ENCODE peak calls at places on chromosomes 5 and 9, in six cellular contexts. G is GM04504, T is Calu3, Z is keratinocyte, V is T-helper 9 cell, R is fibroblast of the aortic adventitia. N is an unnamed sample.

GRCh38 chr5:124418390-124418789 is 328.0 kb downstream of the ZNF608 start:
- DNase-seq in G (no peak), T (no peak), Z (no peak), V (no peak), R (no peak), N (no peak)

GRCh38 chr5:105263522-105263921 is 1700.9 kb upstream of the NUDT12 start:
- DNase-seq in G (no peak), T (no peak), Z (no peak), V (no peak), R (no peak), N (no peak)

GRCh38 chr9:71944754-71945409 is 33.4 kb downstream of the C9orf85 start:
- DNase-seq in G (no peak), T (peak), Z (no peak), V (no peak), R (no peak), N (no peak)

GRCh38 chr5:135149956-135150723 is 116.1 kb upstream of the PITX1 start:
- DNase-seq in G (no peak), T (no peak), Z (no peak), V (no peak), R (no peak), N (no peak)

GRCh38 chr5:160539431-160539830 is 117.8 kb downstream of the PTTG1 start:
- DNase-seq in G (no peak), T (no peak), Z (no peak), V (no peak), R (no peak), N (no peak)

GRCh38 chr5:143102414-143102813 is 301.1 kb downstream of the NR3C1 start:
- DNase-seq in G (no peak), T (no peak), Z (no peak), V (no peak), R (peak), N (no peak)

GRCh38 chr9:123982535-123982934 is 29.0 kb upstream of the LHX2 start:
- DNase-seq in G (no peak), T (no peak), Z (no peak), V (no peak), R (no peak), N (no peak)

GRCh38 chr5:137621861-137622823 is 113.7 kb downstream of the KLHL3 start:
- DNase-seq in G (peak), T (no peak), Z (peak), V (no peak), R (peak), N (no peak)

GRCh38 chr9:100700689-100701318 is 122.9 kb downstream of the CAVIN4 start:
- DNase-seq in G (no peak), T (peak), Z (no peak), V (no peak), R (peak), N (no peak)

GRCh38 chr5:55324006-55324405 is 16.2 kb downstream of the MTREX start:
- DNase-seq in G (no peak), T (no peak), Z (no peak), V (no peak), R (no peak), N (no peak)

GRCh38 chr5:64869419-64869818 is 100.7 kb downstream of the CWC27 start:
- DNase-seq in G (peak), T (no peak), Z (no peak), V (no peak), R (peak), N (no peak)

GRCh38 chr5:103010120-103010666 is 109.7 kb downstream of the GIN1 start:
- DNase-seq in G (no peak), T (no peak), Z (no peak), V (no peak), R (no peak), N (no peak)

GRCh38 chr5:66617991-66618768 is 22.0 kb downstream of the MAST4 start:
- DNase-seq in G (no peak), T (no peak), Z (no peak), V (no peak), R (no peak), N (no peak)

GRCh38 chr9:136603901-136604816 is 58.3 kb upstream of the NOTCH1 start:
- DNase-seq in G (no peak), T (no peak), Z (no peak), V (no peak), R (no peak), N (no peak)

GRCh38 chr9:132943677-132944293 is 631 bp downstream of the TSC1 start:
- DNase-seq in G (no peak), T (no peak), Z (no peak), V (no peak), R (peak), N (peak)

GRCh38 chr9:127058645-127059021 is 63.8 kb downstream of the ANGPTL2 start:
- DNase-seq in G (no peak), T (no peak), Z (peak), V (no peak), R (peak), N (no peak)

GRCh38 chr5:170632985-170633234 is 129.1 kb downstream of the KCNIP1 start:
- DNase-seq in G (no peak), T (peak), Z (no peak), V (peak), R (no peak), N (peak)

GRCh38 chr9:71680189-71680983 is 87.9 kb downstream of the CEMIP2 start:
- DNase-seq in G (no peak), T (no peak), Z (no peak), V (no peak), R (peak), N (no peak)

GRCh38 chr5:166493627-166494026 is 1797.8 kb upstream of the WWC1 start:
- DNase-seq in G (no peak), T (no peak), Z (no peak), V (no peak), R (no peak), N (no peak)

GRCh38 chr5:64939772-64940510 is 171.2 kb downstream of the CWC27 start:
- DNase-seq in G (no peak), T (peak), Z (no peak), V (no peak), R (peak), N (no peak)

GRCh38 chr9:36597412-36598178 is 24.9 kb downstream of the MELK start:
- DNase-seq in G (no peak), T (no peak), Z (no peak), V (no peak), R (peak), N (no peak)

GRCh38 chr9:126372716-126373115 is 46.1 kb downstream of the MVB12B start:
- DNase-seq in G (no peak), T (no peak), Z (no peak), V (no peak), R (no peak), N (no peak)

GRCh38 chr5:69136296-69136695 is 30.7 kb upstream of the CCNB1 start:
- DNase-seq in G (peak), T (no peak), Z (no peak), V (no peak), R (no peak), N (no peak)

GRCh38 chr5:132013006-132013689 is 1.7 kb upstream of the ACSL6 start:
- DNase-seq in G (no peak), T (no peak), Z (no peak), V (no peak), R (no peak), N (no peak)

GRCh38 chr5:147530801-147531389 is 21.0 kb upstream of the DPYSL3 start:
- DNase-seq in G (no peak), T (no peak), Z (peak), V (no peak), R (peak), N (no peak)

GRCh38 chr5:73115399-73116051 is 4.8 kb upstream of the TMEM171 start:
- DNase-seq in G (peak), T (no peak), Z (peak), V (no peak), R (peak), N (no peak)

N was measured in effector CD4-positive, alpha-beta T cell.